ENCODE peak calls at places on chromosomes 13 and 19, in five cellular contexts. One of them, this sample, is unnamed.

GRCh38 chr19:20482721-20483120 is 82.9 kb downstream of the ZNF737 start:
- DNase-seq in Karpas-422: no peak
- DNase-seq in psoas muscle: no peak
- DNase-seq in naive thymus-derived CD8-positive, alpha-beta T cell: no peak
- DNase-seq in substantia nigra: no peak
- DNase-seq in this sample: no peak

GRCh38 chr19:47158879-47159509 is 28.4 kb downstream of the SAE1 start:
- DNase-seq in Karpas-422: no peak
- DNase-seq in psoas muscle: no peak
- DNase-seq in naive thymus-derived CD8-positive, alpha-beta T cell: peak
- DNase-seq in substantia nigra: no peak
- DNase-seq in this sample: no peak

GRCh38 chr13:84816567-84817133 is 934.4 kb upstream of the SLITRK1 start:
- DNase-seq in Karpas-422: no peak
- DNase-seq in psoas muscle: no peak
- DNase-seq in naive thymus-derived CD8-positive, alpha-beta T cell: no peak
- DNase-seq in substantia nigra: no peak
- DNase-seq in this sample: no peak

GRCh38 chr19:56927294-56927693 is 86.8 kb upstream of the PEG3 start:
- DNase-seq in Karpas-422: no peak
- DNase-seq in psoas muscle: no peak
- DNase-seq in naive thymus-derived CD8-positive, alpha-beta T cell: no peak
- DNase-seq in substantia nigra: no peak
- DNase-seq in this sample: no peak

GRCh38 chr13:75468098-75468497 is 13.9 kb downstream of the TBC1D4 start:
- DNase-seq in Karpas-422: no peak
- DNase-seq in psoas muscle: no peak
- DNase-seq in naive thymus-derived CD8-positive, alpha-beta T cell: no peak
- DNase-seq in substantia nigra: no peak
- DNase-seq in this sample: no peak

GRCh38 chr19:313988-314815 is 23.0 kb upstream of the PLPP2 start:
- DNase-seq in Karpas-422: no peak
- DNase-seq in psoas muscle: no peak
- DNase-seq in naive thymus-derived CD8-positive, alpha-beta T cell: no peak
- DNase-seq in substantia nigra: no peak
- DNase-seq in this sample: no peak

GRCh38 chr13:33937373-33938087 is 119.6 kb downstream of the RFC3 start:
- DNase-seq in Karpas-422: no peak
- DNase-seq in psoas muscle: no peak
- DNase-seq in naive thymus-derived CD8-positive, alpha-beta T cell: no peak
- DNase-seq in substantia nigra: no peak
- DNase-seq in this sample: no peak

GRCh38 chr13:98405107-98405571 is 171.8 kb downstream of the STK24 start:
- DNase-seq in Karpas-422: no peak
- DNase-seq in psoas muscle: no peak
- DNase-seq in naive thymus-derived CD8-positive, alpha-beta T cell: no peak
- DNase-seq in substantia nigra: no peak
- DNase-seq in this sample: no peak

GRCh38 chr19:40348961-40349507 is 539 bp downstream of the PLD3 start:
- DNase-seq in Karpas-422: no peak
- DNase-seq in psoas muscle: no peak
- DNase-seq in naive thymus-derived CD8-positive, alpha-beta T cell: no peak
- DNase-seq in substantia nigra: no peak
- DNase-seq in this sample: no peak

GRCh38 chr19:30520735-30521479 is 148.7 kb downstream of the ZNF536 start:
- DNase-seq in Karpas-422: no peak
- DNase-seq in psoas muscle: no peak
- DNase-seq in naive thymus-derived CD8-positive, alpha-beta T cell: no peak
- DNase-seq in substantia nigra: no peak
- DNase-seq in this sample: no peak

GRCh38 chr19:45972944-45973525 is 630 bp downstream of the NOVA2 start:
- DNase-seq in Karpas-422: no peak
- DNase-seq in psoas muscle: no peak
- DNase-seq in naive thymus-derived CD8-positive, alpha-beta T cell: no peak
- DNase-seq in substantia nigra: no peak
- DNase-seq in this sample: no peak

GRCh38 chr19:4086336-4086953 is 19.7 kb upstream of the ZBTB7A start:
- DNase-seq in Karpas-422: no peak
- DNase-seq in psoas muscle: peak
- DNase-seq in naive thymus-derived CD8-positive, alpha-beta T cell: no peak
- DNase-seq in substantia nigra: no peak
- DNase-seq in this sample: no peak

GRCh38 chr13:35475131-35475959 is 1.1 kb downstream of the MAB21L1 start:
- DNase-seq in Karpas-422: peak
- DNase-seq in psoas muscle: peak
- DNase-seq in naive thymus-derived CD8-positive, alpha-beta T cell: no peak
- DNase-seq in substantia nigra: peak
- DNase-seq in this sample: no peak

GRCh38 chr13:90205081-90205480 is 1142.4 kb upstream of the MIR17HG start:
- DNase-seq in Karpas-422: no peak
- DNase-seq in psoas muscle: no peak
- DNase-seq in naive thymus-derived CD8-positive, alpha-beta T cell: no peak
- DNase-seq in substantia nigra: no peak
- DNase-seq in this sample: no peak

GRCh38 chr19:13838943-13839192 is 38.1 kb upstream of the NANOS3 start:
- DNase-seq in Karpas-422: no peak
- DNase-seq in psoas muscle: no peak
- DNase-seq in naive thymus-derived CD8-positive, alpha-beta T cell: no peak
- DNase-seq in substantia nigra: no peak
- DNase-seq in this sample: no peak

GRCh38 chr19:46192990-46193650 is 36.4 kb upstream of the IGFL1 start:
- DNase-seq in Karpas-422: no peak
- DNase-seq in psoas muscle: peak
- DNase-seq in naive thymus-derived CD8-positive, alpha-beta T cell: no peak
- DNase-seq in substantia nigra: peak
- DNase-seq in this sample: no peak

GRCh38 chr13:23701646-23702045 is 131.4 kb downstream of the TNFRSF19 start:
- DNase-seq in Karpas-422: no peak
- DNase-seq in psoas muscle: peak
- DNase-seq in naive thymus-derived CD8-positive, alpha-beta T cell: no peak
- DNase-seq in substantia nigra: no peak
- DNase-seq in this sample: no peak

GRCh38 chr19:2625434-2625833 is 77.1 kb downstream of the GNG7 start:
- DNase-seq in Karpas-422: no peak
- DNase-seq in psoas muscle: no peak
- DNase-seq in naive thymus-derived CD8-positive, alpha-beta T cell: no peak
- DNase-seq in substantia nigra: no peak
- DNase-seq in this sample: no peak

GRCh38 chr13:80704369-80704768 is 363.4 kb upstream of the SPRY2 start:
- DNase-seq in Karpas-422: no peak
- DNase-seq in psoas muscle: no peak
- DNase-seq in naive thymus-derived CD8-positive, alpha-beta T cell: no peak
- DNase-seq in substantia nigra: no peak
- DNase-seq in this sample: no peak

GRCh38 chr19:29019403-29019802 is 193.5 kb downstream of the UQCRFS1 start:
- DNase-seq in Karpas-422: no peak
- DNase-seq in psoas muscle: no peak
- DNase-seq in naive thymus-derived CD8-positive, alpha-beta T cell: no peak
- DNase-seq in substantia nigra: no peak
- DNase-seq in this sample: no peak